ENCODE peak calls at places on chromosomes 16 and 17, in four cellular contexts. D is IMR-90, A is lower lobe of right lung, F is uterus. J is an unnamed sample.
A peak's percentile ranks its signal among the peaks of the same experiment; 100 is the strongest.

GRCh38 chr17:73798111-73798748 is 154.0 kb upstream of the SDK2 start:
- DNase-seq in D (peak; percentile 45), A (no peak), F (no peak), J (no peak)

GRCh38 chr16:3115561-3115960 is 3.2 kb downstream of the ZNF205 start:
- DNase-seq in D (no peak), A (no peak), F (no peak), J (no peak)

GRCh38 chr17:66383353-66383752 is 80.9 kb downstream of the PRKCA start:
- DNase-seq in D (peak; percentile 96), A (no peak), F (no peak), J (no peak)

GRCh38 chr17:16987830-16988601 is 16.1 kb upstream of the TNFRSF13B start:
- DNase-seq in D (peak; percentile 75), A (peak; percentile 81), F (peak; percentile 37), J (peak; percentile 50)

GRCh38 chr16:48592839-48593429 is 17.0 kb downstream of the N4BP1 start:
- DNase-seq in D (no peak), A (no peak), F (no peak), J (no peak)

GRCh38 chr16:55031481-55031880 is 100.8 kb downstream of the IRX5 start:
- DNase-seq in D (no peak), A (no peak), F (no peak), J (no peak)

GRCh38 chr16:75048051-75048450 is 49.2 kb downstream of the ZNRF1 start:
- DNase-seq in D (no peak), A (no peak), F (no peak), J (no peak)

GRCh38 chr17:42194133-42194899 is at the start of gene GHDC:
- DNase-seq in D (peak; percentile 64), A (peak; percentile 88), F (peak; percentile 88), J (peak; percentile 61)

GRCh38 chr16:81273223-81273940 is 34.9 kb downstream of the BCO1 start:
- DNase-seq in D (no peak), A (no peak), F (no peak), J (no peak)

GRCh38 chr17:45229681-45230409 is 8.2 kb downstream of the FMNL1 start:
- DNase-seq in D (no peak), A (no peak), F (no peak), J (no peak)

GRCh38 chr17:43393944-43394482 is 4.8 kb upstream of the ARL4D start:
- DNase-seq in D (peak; percentile 83), A (peak; percentile 84), F (peak; percentile 96), J (peak; percentile 94)

GRCh38 chr16:4342866-4343744 is 8.0 kb downstream of the PAM16 start:
- DNase-seq in D (no peak), A (no peak), F (no peak), J (no peak)

GRCh38 chr17:76026714-76027158 is 370 bp downstream of the EVPL start:
- DNase-seq in D (no peak), A (peak; percentile 69), F (no peak), J (no peak)

GRCh38 chr16:75754126-75754525 is 27.8 kb upstream of the CPHXL start:
- DNase-seq in D (peak; percentile 45), A (no peak), F (no peak), J (no peak)

GRCh38 chr16:23537390-23537789 is 19.8 kb downstream of the EARS2 start:
- DNase-seq in D (no peak), A (no peak), F (no peak), J (no peak)

GRCh38 chr17:19709841-19710240 is 6.5 kb downstream of the SLC47A2 start:
- DNase-seq in D (no peak), A (no peak), F (no peak), J (no peak)

DNA sequence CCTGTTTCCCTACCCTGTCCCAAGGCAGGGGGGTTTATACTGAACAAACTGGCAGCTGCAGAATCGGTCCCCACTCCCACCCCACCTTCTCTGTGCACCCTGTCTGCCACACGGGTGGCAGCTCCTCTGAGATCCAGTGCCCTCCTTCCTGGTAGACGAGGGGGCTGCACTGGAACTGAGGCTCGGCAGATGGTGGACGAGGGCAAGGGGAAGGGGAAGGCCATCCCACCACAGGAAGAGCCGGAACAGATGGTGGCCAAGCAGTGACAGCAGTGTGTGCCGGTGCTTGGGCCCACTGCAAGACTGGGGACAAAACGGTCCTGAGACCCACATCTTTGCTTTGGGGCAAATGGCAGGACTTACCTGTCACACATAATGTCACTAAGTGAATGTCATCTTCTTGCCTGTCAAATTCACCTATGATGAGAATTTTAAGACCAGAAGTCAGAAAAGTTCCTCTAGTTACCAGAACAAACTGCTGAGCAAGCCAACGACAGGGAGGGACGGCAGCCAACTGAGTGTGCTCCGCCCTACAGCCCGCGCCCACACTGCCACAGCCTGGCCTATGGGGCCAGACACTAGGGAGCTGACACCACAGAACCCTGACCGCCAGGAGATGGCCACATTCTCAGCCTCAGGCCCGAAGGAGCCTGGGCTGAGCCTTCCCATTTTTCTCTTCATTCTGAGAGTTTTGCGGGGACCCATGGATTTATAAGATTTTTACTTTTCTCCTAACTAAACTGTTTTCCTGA is 14.4 kb downstream of the NTAN1 start:
- DNase-seq in D (peak; percentile 48), A (peak; percentile 81), F (peak; percentile 57), J (peak; percentile 67)
- TF ChIP-seq CTCF in D (peak; percentile 9), A (no peak), F (no peak), J (peak; percentile 31)

GRCh38 chr17:31470592-31470991 is 79.1 kb downstream of the RAB11FIP4 start:
- DNase-seq in D (no peak), A (no peak), F (no peak), J (no peak)
- H3K27ac ChIP-seq in D (no peak overlapping the region), A (no peak overlapping the region), F (no peak overlapping the region), J (no peak overlapping the region)

DNA sequence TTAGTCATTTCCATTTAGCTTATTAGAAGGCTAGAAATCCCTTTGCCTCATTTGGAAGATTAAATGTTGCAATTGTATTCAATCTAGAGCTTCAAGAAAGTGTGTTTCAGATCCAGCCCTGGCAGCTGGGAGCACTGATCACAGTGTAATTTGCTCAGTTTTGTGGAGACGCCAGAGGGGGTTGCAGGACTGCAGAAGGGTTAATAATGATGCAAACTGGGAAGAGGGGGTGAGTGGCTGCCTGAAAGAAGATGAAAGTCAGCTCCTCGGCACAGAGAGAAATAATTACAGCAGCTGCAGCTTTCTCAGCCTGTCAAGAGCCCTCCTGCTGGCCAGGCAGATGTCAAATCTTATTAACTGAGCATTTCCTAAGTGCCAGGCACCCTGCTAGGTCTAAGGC is 97.8 kb downstream of the ZNF18 start:
- DNase-seq in D (no peak), A (no peak), F (no peak), J (no peak)
- H3K4me3 ChIP-seq in D (no peak overlapping the region), A (no peak overlapping the region), F (no peak overlapping the region), J (no peak overlapping the region)

DNA sequence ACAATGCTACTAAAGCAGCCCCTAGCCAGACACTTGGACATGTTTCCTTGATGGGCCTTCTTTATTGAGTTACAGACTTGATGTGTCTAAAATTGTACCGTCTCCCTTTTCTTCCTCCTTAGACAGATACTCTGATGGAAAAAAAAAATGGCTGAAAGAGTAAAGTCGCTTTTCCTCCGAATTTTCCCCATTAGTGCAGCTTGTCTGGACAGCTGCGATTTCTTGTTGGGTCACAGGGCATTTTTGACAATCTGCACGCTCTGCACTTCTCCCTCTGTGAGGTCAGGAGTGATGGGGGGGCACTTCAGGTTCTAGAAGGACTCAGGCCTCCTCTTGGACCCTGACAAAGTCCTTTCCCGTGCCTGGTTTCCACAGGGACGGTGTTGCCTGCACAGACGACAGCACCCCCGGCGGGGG is 968 bp upstream of the PRKAR1A start:
- DNase-seq in D (no peak), A (no peak), F (peak; percentile 70), J (no peak)
- TF ChIP-seq CTCF in D (no peak), A (peak; percentile 23), F (no peak), J (no peak)

DNA sequence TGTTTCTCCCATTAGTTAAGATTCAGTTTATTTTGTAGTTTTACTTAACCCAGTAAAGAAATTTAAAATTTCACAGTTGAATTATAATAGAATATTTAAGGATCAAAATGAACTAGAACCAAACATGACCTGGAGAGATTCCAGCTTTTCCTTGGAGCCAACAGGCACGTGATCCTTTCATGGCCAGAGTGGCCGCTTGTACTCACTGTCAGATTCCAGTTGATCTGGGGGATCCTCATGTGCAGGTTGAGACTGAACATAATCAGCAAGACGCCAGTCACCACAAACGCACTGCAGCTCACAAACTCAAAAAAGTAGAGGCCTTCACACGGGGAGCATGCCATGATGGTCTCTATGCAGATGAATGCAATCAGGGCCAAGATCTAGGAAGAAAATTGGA is 31.7 kb downstream of the CMTM3 start:
- DNase-seq in D (no peak), A (no peak), F (no peak), J (no peak)
- H3K27ac ChIP-seq in D (no peak overlapping the region), A (no peak overlapping the region), F (no peak overlapping the region), J (no peak overlapping the region)

GRCh38 chr16:27402964-27403600 is 1.1 kb downstream of the IL21R start:
- DNase-seq in D (no peak), A (no peak), F (no peak), J (no peak)
- H3K4me3 ChIP-seq in D (no peak overlapping the region), A (peak overlapping the region; percentile 48), F (no peak overlapping the region), J (peak overlapping the region; percentile 27)

GRCh38 chr17:81961554-81962498 is 839 bp upstream of the NOTUM start:
- DNase-seq in D (no peak), A (no peak), F (no peak), J (no peak)

GRCh38 chr17:81960130-81960958 is 643 bp downstream of the NOTUM start:
- DNase-seq in D (no peak), A (no peak), F (no peak), J (no peak)

GRCh38 chr17:81959362-81960129 is 1.4 kb downstream of the NOTUM start:
- DNase-seq in D (peak; percentile 24), A (peak; percentile 86), F (no peak), J (peak; percentile 50)

GRCh38 chr17:81962499-81963441 is 1.8 kb upstream of the NOTUM start:
- DNase-seq in D (no peak), A (no peak), F (no peak), J (no peak)

DNA sequence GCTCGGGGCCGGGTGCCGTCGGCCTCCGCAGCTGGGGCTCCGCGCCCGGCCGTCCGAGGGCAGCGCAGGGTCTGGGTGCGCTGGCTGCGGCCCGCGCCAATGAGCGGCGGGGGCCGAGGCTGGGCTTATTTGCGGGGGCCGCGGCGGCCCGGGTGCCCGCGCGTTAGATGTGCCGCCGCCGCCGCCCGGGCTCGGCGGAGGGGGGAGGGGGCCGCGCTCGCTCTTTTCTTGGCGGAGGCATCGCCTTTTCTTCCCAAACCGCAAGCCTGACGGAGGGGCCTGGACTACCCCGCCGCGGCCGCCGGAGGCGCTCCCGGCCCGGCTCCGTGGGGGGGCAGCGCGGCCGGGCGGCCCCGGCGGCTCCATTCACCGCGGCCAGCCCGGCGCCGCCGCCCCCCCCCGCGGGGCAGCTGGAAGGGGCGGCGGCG is at the start of gene NOTUM:
- DNase-seq in D (peak; percentile 12), A (no peak), F (no peak), J (no peak)
- TF ChIP-seq CTCF in D (peak; percentile 45), A (no peak), F (no peak), J (peak; percentile 35)

GRCh38 chr17:34252138-34252889 is 2.8 kb upstream of the CCL2 start:
- DNase-seq in D (peak; percentile 95), A (peak; percentile 87), F (peak; percentile 94), J (peak; percentile 97)
- H3K27ac ChIP-seq in D (peak overlapping the region; percentile 75), A (peak overlapping the region; percentile 71), F (peak overlapping the region; percentile 88), J (peak overlapping the region; percentile 71)

J was measured in tibial nerve.